ENCODE peak calls at places on chromosome 11, in seven cellular contexts. O is fibroblast of mammary gland; A is activated T-helper 1 cell treated with anti-CD3 and anti-CD28 coated beads, Interleukin-12 subunit alpha, Interleukin-12 subunit beta, Interleukin-2, Interleukin-4 antibody, amounts not matched to agents 30 ng/mL and 10 ng/mL and 1 ng/mL, durations not matched to agents 14 hours and 24 hours and 36 hours; X is Peyer's patch; F is naive B cell; M is hypothalamus; Q is body of pancreas. R is an unnamed sample.

GRCh38 chr11:122146475-122146874 is 30.5 kb upstream of the BLID start:
- DNase-seq in O (peak), A (no peak), X (no peak), F (no peak), M (no peak), Q (no peak), R (no peak)

GRCh38 chr11:18285841-18286240 is 19.8 kb downstream of the SAA1 start:
- DNase-seq in O (no peak), A (no peak), X (no peak), F (no peak), M (no peak), Q (no peak), R (no peak)

GRCh38 chr11:60762851-60763691 is 6.4 kb downstream of the MS4A15 start:
- DNase-seq in O (no peak), A (no peak), X (peak), F (peak), M (no peak), Q (peak), R (no peak)

GRCh38 chr11:68302256-68303054 is 9.9 kb upstream of the LRP5 start:
- DNase-seq in O (peak), A (no peak), X (peak), F (no peak), M (no peak), Q (peak), R (no peak)

GRCh38 chr11:12900496-12900895 is 108.6 kb upstream of the RASSF10 start:
- DNase-seq in O (peak), A (no peak), X (no peak), F (no peak), M (no peak), Q (peak), R (no peak)

GRCh38 chr11:116600930-116601329 is 171.9 kb downstream of the BUD13 start:
- DNase-seq in O (no peak), A (no peak), X (no peak), F (no peak), M (no peak), Q (no peak), R (no peak)

GRCh38 chr11:22049276-22049675 is 143.6 kb upstream of the ANO5 start:
- DNase-seq in O (no peak), A (no peak), X (no peak), F (no peak), M (no peak), Q (no peak), R (no peak)

GRCh38 chr11:3786781-3787428 is 10.4 kb downstream of the NUP98 start:
- DNase-seq in O (no peak), A (no peak), X (no peak), F (no peak), M (no peak), Q (no peak), R (no peak)

GRCh38 chr11:108498816-108499408 is 728 bp upstream of the POGLUT3 start:
- DNase-seq in O (no peak), A (no peak), X (no peak), F (no peak), M (no peak), Q (no peak), R (no peak)

GRCh38 chr11:67420646-67421420 is 5.4 kb downstream of the CARNS1 start:
- DNase-seq in O (peak), A (peak), X (peak), F (peak), M (peak), Q (peak), R (peak)

GRCh38 chr11:63020671-63021255 is 5.1 kb upstream of the SLC22A8 start:
- DNase-seq in O (no peak), A (no peak), X (no peak), F (no peak), M (no peak), Q (no peak), R (no peak)

GRCh38 chr11:129790131-129790530 is 25.5 kb upstream of the TMEM45B start:
- DNase-seq in O (no peak), A (no peak), X (no peak), F (no peak), M (no peak), Q (no peak), R (no peak)

GRCh38 chr11:34583818-34584217 is 37.1 kb upstream of the EHF start:
- DNase-seq in O (no peak), A (no peak), X (no peak), F (no peak), M (no peak), Q (no peak), R (no peak)

GRCh38 chr11:1371836-1372465 is 17.8 kb upstream of the BRSK2 start:
- DNase-seq in O (no peak), A (no peak), X (no peak), F (no peak), M (no peak), Q (no peak), R (no peak)

GRCh38 chr11:862028-862703 is 19.5 kb downstream of the TSPAN4 start:
- DNase-seq in O (no peak), A (no peak), X (no peak), F (no peak), M (no peak), Q (no peak), R (no peak)

GRCh38 chr11:36092314-36093030 is 148.6 kb downstream of the LDLRAD3 start:
- DNase-seq in O (no peak), A (no peak), X (no peak), F (no peak), M (no peak), Q (no peak), R (no peak)

GRCh38 chr11:104484784-104485554 is 321.0 kb upstream of the PDGFD start:
- DNase-seq in O (no peak), A (no peak), X (no peak), F (no peak), M (no peak), Q (peak), R (no peak)